ENCODE peak calls at places on chromosomes 12 and 14, in eight cellular contexts. Y is stomach; T is lower lobe of right lung; N is RWPE2; O is cardiac muscle cell; Z is neural progenitor cell; I is CD8-positive, alpha-beta memory T cell; H is adrenal gland. K is an unnamed sample.

GRCh38 chr14:101463566-101464171 is 97.6 kb upstream of the DIO3 start:
- DNase-seq in H (no peak), N (no peak), Y (no peak), T (no peak), O (no peak), Z (no peak), I (no peak), K (no peak)

GRCh38 chr12:9651265-9651729 is 18.2 kb upstream of the CLEC2D start:
- DNase-seq in O (no peak), Y (no peak), N (no peak), Z (no peak), T (no peak), I (no peak), H (no peak), K (peak; percentile 53)

GRCh38 chr14:69827560-69827959 is 30.5 kb upstream of the SLC10A1 start:
- DNase-seq in T (no peak), N (no peak), O (no peak), Z (no peak), H (no peak), Y (no peak), I (no peak), K (peak; percentile 61)

GRCh38 chr14:25411933-25412757 is 362.2 kb upstream of the STXBP6 start:
- DNase-seq in N (no peak), Y (no peak), O (no peak), I (no peak), Z (peak; percentile 73), H (no peak), T (no peak), K (no peak)

GRCh38 chr14:60616326-60617044 is 32.8 kb downstream of the SIX1 start:
- DNase-seq in H (no peak), Y (no peak), Z (no peak), T (no peak), O (no peak), N (no peak), I (no peak), K (no peak)

GRCh38 chr12:125377093-125377492 is 311.9 kb downstream of the AACS start:
- DNase-seq in O (no peak), Z (no peak), N (no peak), Y (no peak), H (no peak), T (no peak), I (no peak), K (no peak)

GRCh38 chr14:96639550-96639949 is 137.4 kb downstream of the PAPOLA start:
- DNase-seq in O (no peak), Z (no peak), N (no peak), H (peak; percentile 16), Y (peak; percentile 23), T (no peak), I (no peak), K (no peak)

GRCh38 chr14:53881161-53881846 is 75.3 kb downstream of the BMP4 start:
- DNase-seq in Z (no peak), T (no peak), Y (no peak), N (no peak), H (no peak), O (no peak), I (no peak), K (no peak)

GRCh38 chr14:52188381-52188780 is 79.1 kb upstream of the PTGDR start:
- DNase-seq in N (no peak), H (no peak), O (no peak), Z (no peak), I (no peak), T (no peak), Y (no peak), K (no peak)

GRCh38 chr14:92507174-92507768 is 6.3 kb upstream of the RIN3 start:
- DNase-seq in H (no peak), Z (no peak), T (peak; percentile 85), O (no peak), N (no peak), I (no peak), Y (no peak), K (no peak)

GRCh38 chr12:44015333-44015941 is 179.6 kb downstream of the TMEM117 start:
- DNase-seq in O (peak; percentile 67), Y (no peak), N (no peak), Z (peak; percentile 65), H (no peak), T (no peak), I (no peak), K (no peak)

GRCh38 chr12:90028620-90029051 is 320.0 kb upstream of the ATP2B1 start:
- DNase-seq in I (no peak), Y (no peak), T (no peak), O (no peak), H (no peak), Z (no peak), N (no peak), K (no peak)

GRCh38 chr14:47008732-47009131 is 357.2 kb upstream of the RPL10L start:
- DNase-seq in Z (no peak), T (no peak), Y (no peak), I (no peak), N (no peak), O (no peak), H (no peak), K (no peak)

GRCh38 chr12:3797649-3798048 is 44.7 kb upstream of the CRACR2A start:
- DNase-seq in N (no peak), Y (no peak), I (no peak), O (no peak), H (no peak), T (no peak), Z (no peak), K (no peak)

GRCh38 chr14:98580131-98580678 is 691.8 kb downstream of the BCL11B start:
- DNase-seq in H (peak; percentile 2), N (no peak), Z (peak; percentile 67), O (peak; percentile 66), Y (no peak), I (no peak), T (no peak), K (peak; percentile 1)

GRCh38 chr14:101225729-101226152 is 322.2 kb upstream of the RTL1 start:
- DNase-seq in O (no peak), Y (no peak), I (no peak), T (no peak), N (no peak), H (peak; percentile 21), Z (no peak), K (no peak)

GRCh38 chr14:91888641-91889476 is 21.5 kb upstream of the TC2N start:
- DNase-seq in H (no peak), N (no peak), I (no peak), T (no peak), O (no peak), Y (no peak), Z (peak; percentile 63), K (no peak)

GRCh38 chr12:57607958-57608663 is 3.1 kb upstream of the ARHGEF25 start:
- DNase-seq in T (no peak), N (no peak), O (no peak), Y (no peak), I (no peak), H (no peak), Z (no peak), K (no peak)

GRCh38 chr12:49403887-49404517 is 36.7 kb downstream of the SPATS2 start:
- DNase-seq in Y (no peak), I (no peak), N (no peak), T (no peak), H (no peak), Z (no peak), O (no peak), K (no peak)

GRCh38 chr12:65327207-65328076 is 49.0 kb downstream of the MSRB3 start:
- DNase-seq in I (no peak), Z (no peak), O (no peak), N (no peak), Y (no peak), T (no peak), H (no peak), K (peak; percentile 22)

GRCh38 chr12:94768398-94769039 is 118.2 kb upstream of the TMCC3 start:
- DNase-seq in T (no peak), H (no peak), O (no peak), N (no peak), Z (no peak), Y (no peak), I (no peak), K (no peak)
- H3K4me3 ChIP-seq in T (no peak overlapping the region), H (no peak overlapping the region), O (no peak overlapping the region), N (no peak overlapping the region), Z (no peak overlapping the region), Y (no peak overlapping the region), I (no peak overlapping the region), K (no peak overlapping the region)

DNA sequence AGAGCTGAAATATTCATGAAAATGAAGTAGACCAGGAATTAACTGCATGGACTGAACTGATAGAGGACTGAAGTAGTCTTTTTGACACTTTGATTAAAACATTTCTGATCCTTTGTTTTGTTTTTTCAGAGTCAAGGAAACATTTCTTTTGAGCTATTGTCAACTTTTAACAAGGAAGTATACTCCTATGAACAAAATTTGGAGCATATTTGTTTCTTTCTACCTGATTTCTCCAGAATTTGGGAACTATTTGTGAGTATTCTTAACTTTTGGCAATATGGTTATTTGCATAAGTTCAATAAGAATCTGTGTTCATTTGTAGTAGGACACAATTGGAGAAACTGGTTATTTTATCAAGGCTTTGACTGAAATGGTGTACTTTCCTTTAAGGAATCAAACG is 71.3 kb upstream of the HECTD1 start:
- DNase-seq in Z (no peak), O (no peak), Y (no peak), I (no peak), T (no peak), H (no peak), N (no peak), K (no peak)
- H3K9me3 ChIP-seq in Z (peaks cover 21% of the 10 kb centered on the region), O (peaks cover 3% of the 10 kb centered on the region), Y (peaks cover 5% of the 10 kb centered on the region), I (no peaks in the 10 kb centered on the region), T (peaks cover 9% of the 10 kb centered on the region), H (peaks cover 6% of the 10 kb centered on the region), N (peaks cover 22% of the 10 kb centered on the region), K (peaks cover 4% of the 10 kb centered on the region)

DNA sequence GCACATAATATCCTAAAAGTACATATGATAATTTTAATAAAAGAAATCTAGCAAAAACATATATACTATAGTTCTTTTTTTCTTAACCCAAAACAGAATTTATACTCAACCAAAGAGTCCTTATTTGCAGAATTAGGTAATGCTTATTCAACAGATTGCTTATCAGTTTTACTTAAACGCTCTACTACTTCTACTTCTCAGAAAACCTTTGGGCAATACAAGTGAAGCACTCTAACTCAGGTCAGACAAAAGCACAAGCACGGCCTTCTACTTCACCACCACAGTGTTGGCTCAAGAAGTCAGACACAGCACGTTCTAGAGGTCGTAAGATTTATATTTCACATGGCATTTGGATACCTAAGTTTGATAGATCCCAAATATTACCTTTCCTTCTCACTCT is 29.2 kb downstream of the DICER1 start:
- DNase-seq in T (no peak), O (no peak), N (no peak), Y (no peak), Z (no peak), H (no peak), I (no peak), K (no peak)
- H3K36me3 ChIP-seq in T (peaks cover 78% of the 10 kb centered on the region), O (peaks cover 20% of the 10 kb centered on the region), N (peaks cover 90% of the 10 kb centered on the region), Y (peaks cover 68% of the 10 kb centered on the region), Z (peaks cover 3% of the 10 kb centered on the region), H (no peaks in the 10 kb centered on the region), I (peaks cover 26% of the 10 kb centered on the region), K (peaks cover 31% of the 10 kb centered on the region)

DNA sequence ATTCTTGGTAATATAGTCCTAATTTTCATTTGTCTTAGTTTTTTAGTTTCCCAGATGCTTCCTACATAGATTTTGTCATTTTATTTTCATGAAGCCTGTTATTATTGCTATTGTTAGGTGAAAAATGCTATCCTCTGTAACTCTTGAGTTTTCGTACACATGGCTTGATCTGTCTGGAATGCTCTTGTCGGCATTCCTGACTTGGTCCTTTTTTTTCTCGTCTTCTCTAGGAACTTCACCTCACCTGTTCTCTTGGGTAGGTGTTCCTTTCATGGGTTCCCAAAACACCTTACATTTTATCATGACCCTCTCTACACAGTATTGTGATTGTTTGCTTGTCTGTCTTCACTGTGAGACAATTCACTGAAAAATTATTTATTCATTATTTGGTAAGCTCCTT is 267.4 kb downstream of the TMTC2 start:
- DNase-seq in H (no peak), T (no peak), O (no peak), N (no peak), Y (no peak), I (no peak), Z (no peak), K (no peak)
- H3K4me3 ChIP-seq in H (no peak overlapping the region), T (no peak overlapping the region), O (no peak overlapping the region), N (no peak overlapping the region), Y (no peak overlapping the region), I (no peak overlapping the region), Z (no peak overlapping the region), K (no peak overlapping the region)

K was measured in MG63.